ENCODE peak calls at places on chromosomes 6 and 20, in ten cellular contexts. One of them, this sample, is unnamed.

GRCh38 chr6:160088774-160089533 is 32.7 kb upstream of the SLC22A1 start:
- DNase-seq in HCT116: no peak
- DNase-seq in foreskin fibroblast: no peak
- DNase-seq in iPS DF 6.9: no peak
- DNase-seq in H7: no peak
- DNase-seq in endodermal cell: peak
- DNase-seq in neuronal stem cell: no peak
- DNase-seq in HT1080: no peak
- DNase-seq in Calu3: no peak
- DNase-seq in effector CD4-positive, alpha-beta T cell: no peak
- DNase-seq in this sample: no peak

GRCh38 chr6:133705071-133705470 is 183.8 kb upstream of the TCF21 start:
- DNase-seq in HCT116: no peak
- DNase-seq in foreskin fibroblast: peak
- DNase-seq in iPS DF 6.9: no peak
- DNase-seq in H7: no peak
- DNase-seq in endodermal cell: no peak
- DNase-seq in neuronal stem cell: no peak
- DNase-seq in HT1080: peak
- DNase-seq in Calu3: no peak
- DNase-seq in effector CD4-positive, alpha-beta T cell: no peak
- DNase-seq in this sample: no peak

GRCh38 chr6:132007474-132008190 is 56.5 kb upstream of the CCN2 start:
- DNase-seq in HCT116: no peak
- DNase-seq in foreskin fibroblast: peak
- DNase-seq in iPS DF 6.9: no peak
- DNase-seq in H7: no peak
- DNase-seq in endodermal cell: no peak
- DNase-seq in neuronal stem cell: no peak
- DNase-seq in HT1080: peak
- DNase-seq in Calu3: no peak
- DNase-seq in effector CD4-positive, alpha-beta T cell: no peak
- DNase-seq in this sample: no peak

GRCh38 chr6:42021847-42022754 is 28.2 kb upstream of the TAF8 start:
- DNase-seq in HCT116: no peak
- DNase-seq in foreskin fibroblast: no peak
- DNase-seq in iPS DF 6.9: no peak
- DNase-seq in H7: peak
- DNase-seq in endodermal cell: no peak
- DNase-seq in neuronal stem cell: no peak
- DNase-seq in HT1080: no peak
- DNase-seq in Calu3: no peak
- DNase-seq in effector CD4-positive, alpha-beta T cell: peak
- DNase-seq in this sample: peak

GRCh38 chr6:14243617-14244016 is 126.0 kb downstream of the CD83 start:
- DNase-seq in HCT116: no peak
- DNase-seq in foreskin fibroblast: no peak
- DNase-seq in iPS DF 6.9: no peak
- DNase-seq in H7: no peak
- DNase-seq in endodermal cell: peak
- DNase-seq in neuronal stem cell: no peak
- DNase-seq in HT1080: no peak
- DNase-seq in Calu3: no peak
- DNase-seq in effector CD4-positive, alpha-beta T cell: no peak
- DNase-seq in this sample: no peak

GRCh38 chr6:12343440-12344162 is 53.4 kb downstream of the EDN1 start:
- DNase-seq in HCT116: no peak
- DNase-seq in foreskin fibroblast: no peak
- DNase-seq in iPS DF 6.9: no peak
- DNase-seq in H7: no peak
- DNase-seq in endodermal cell: no peak
- DNase-seq in neuronal stem cell: no peak
- DNase-seq in HT1080: no peak
- DNase-seq in Calu3: peak
- DNase-seq in effector CD4-positive, alpha-beta T cell: no peak
- DNase-seq in this sample: no peak

GRCh38 chr6:47168176-47168575 is 126.0 kb upstream of the ADGRF1 start:
- DNase-seq in HCT116: peak
- DNase-seq in foreskin fibroblast: peak
- DNase-seq in iPS DF 6.9: no peak
- DNase-seq in H7: no peak
- DNase-seq in endodermal cell: peak
- DNase-seq in neuronal stem cell: no peak
- DNase-seq in HT1080: peak
- DNase-seq in Calu3: peak
- DNase-seq in effector CD4-positive, alpha-beta T cell: no peak
- DNase-seq in this sample: no peak

GRCh38 chr6:53437557-53438202 is 88.9 kb upstream of the ELOVL5 start:
- DNase-seq in HCT116: peak
- DNase-seq in foreskin fibroblast: peak
- DNase-seq in iPS DF 6.9: peak
- DNase-seq in H7: peak
- DNase-seq in endodermal cell: peak
- DNase-seq in neuronal stem cell: peak
- DNase-seq in HT1080: peak
- DNase-seq in Calu3: peak
- DNase-seq in effector CD4-positive, alpha-beta T cell: no peak
- DNase-seq in this sample: no peak

GRCh38 chr20:58718121-58718563 is 25.5 kb downstream of the NPEPL1 start:
- DNase-seq in HCT116: no peak
- DNase-seq in foreskin fibroblast: no peak
- DNase-seq in iPS DF 6.9: no peak
- DNase-seq in H7: peak
- DNase-seq in endodermal cell: peak
- DNase-seq in neuronal stem cell: no peak
- DNase-seq in HT1080: no peak
- DNase-seq in Calu3: no peak
- DNase-seq in effector CD4-positive, alpha-beta T cell: no peak
- DNase-seq in this sample: no peak

GRCh38 chr20:20386192-20386591 is 18.3 kb downstream of the INSM1 start:
- DNase-seq in HCT116: no peak
- DNase-seq in foreskin fibroblast: no peak
- DNase-seq in iPS DF 6.9: no peak
- DNase-seq in H7: no peak
- DNase-seq in endodermal cell: no peak
- DNase-seq in neuronal stem cell: no peak
- DNase-seq in HT1080: no peak
- DNase-seq in Calu3: no peak
- DNase-seq in effector CD4-positive, alpha-beta T cell: no peak
- DNase-seq in this sample: no peak

GRCh38 chr6:133502451-133503259 is 261.5 kb downstream of the EYA4 start:
- DNase-seq in HCT116: no peak
- DNase-seq in foreskin fibroblast: peak
- DNase-seq in iPS DF 6.9: no peak
- DNase-seq in H7: no peak
- DNase-seq in endodermal cell: no peak
- DNase-seq in neuronal stem cell: no peak
- DNase-seq in HT1080: peak
- DNase-seq in Calu3: no peak
- DNase-seq in effector CD4-positive, alpha-beta T cell: no peak
- DNase-seq in this sample: no peak

GRCh38 chr6:79984261-79984660 is 20.2 kb upstream of the TTK start:
- DNase-seq in HCT116: peak
- DNase-seq in foreskin fibroblast: no peak
- DNase-seq in iPS DF 6.9: no peak
- DNase-seq in H7: peak
- DNase-seq in endodermal cell: peak
- DNase-seq in neuronal stem cell: no peak
- DNase-seq in HT1080: peak
- DNase-seq in Calu3: peak
- DNase-seq in effector CD4-positive, alpha-beta T cell: no peak
- DNase-seq in this sample: no peak

GRCh38 chr6:75893776-75894152 is 144.7 kb downstream of the MYO6 start:
- DNase-seq in HCT116: no peak
- DNase-seq in foreskin fibroblast: no peak
- DNase-seq in iPS DF 6.9: no peak
- DNase-seq in H7: peak
- DNase-seq in endodermal cell: no peak
- DNase-seq in neuronal stem cell: no peak
- DNase-seq in HT1080: no peak
- DNase-seq in Calu3: no peak
- DNase-seq in effector CD4-positive, alpha-beta T cell: no peak
- DNase-seq in this sample: no peak

GRCh38 chr6:77876300-77876699 is 223.5 kb downstream of the MEI4 start:
- DNase-seq in HCT116: no peak
- DNase-seq in foreskin fibroblast: no peak
- DNase-seq in iPS DF 6.9: no peak
- DNase-seq in H7: no peak
- DNase-seq in endodermal cell: no peak
- DNase-seq in neuronal stem cell: no peak
- DNase-seq in HT1080: peak
- DNase-seq in Calu3: no peak
- DNase-seq in effector CD4-positive, alpha-beta T cell: no peak
- DNase-seq in this sample: no peak

GRCh38 chr20:35319206-35320197 is 27.3 kb upstream of the FAM83C start:
- DNase-seq in HCT116: no peak
- DNase-seq in foreskin fibroblast: peak
- DNase-seq in iPS DF 6.9: no peak
- DNase-seq in H7: no peak
- DNase-seq in endodermal cell: no peak
- DNase-seq in neuronal stem cell: no peak
- DNase-seq in HT1080: peak
- DNase-seq in Calu3: no peak
- DNase-seq in effector CD4-positive, alpha-beta T cell: no peak
- DNase-seq in this sample: no peak

GRCh38 chr6:14540859-14541540 is 423.4 kb downstream of the CD83 start:
- DNase-seq in HCT116: no peak
- DNase-seq in foreskin fibroblast: no peak
- DNase-seq in iPS DF 6.9: no peak
- DNase-seq in H7: peak
- DNase-seq in endodermal cell: no peak
- DNase-seq in neuronal stem cell: peak
- DNase-seq in HT1080: no peak
- DNase-seq in Calu3: no peak
- DNase-seq in effector CD4-positive, alpha-beta T cell: no peak
- DNase-seq in this sample: no peak

GRCh38 chr20:10555865-10556308 is 117.9 kb downstream of the JAG1 start:
- DNase-seq in HCT116: no peak
- DNase-seq in foreskin fibroblast: peak
- DNase-seq in iPS DF 6.9: no peak
- DNase-seq in H7: no peak
- DNase-seq in endodermal cell: no peak
- DNase-seq in neuronal stem cell: no peak
- DNase-seq in HT1080: peak
- DNase-seq in Calu3: no peak
- DNase-seq in effector CD4-positive, alpha-beta T cell: no peak
- DNase-seq in this sample: no peak

GRCh38 chr20:9079038-9079731 is 10.3 kb downstream of the PLCB4 start:
- DNase-seq in HCT116: no peak
- DNase-seq in foreskin fibroblast: no peak
- DNase-seq in iPS DF 6.9: no peak
- DNase-seq in H7: no peak
- DNase-seq in endodermal cell: no peak
- DNase-seq in neuronal stem cell: no peak
- DNase-seq in HT1080: no peak
- DNase-seq in Calu3: no peak
- DNase-seq in effector CD4-positive, alpha-beta T cell: no peak
- DNase-seq in this sample: no peak

GRCh38 chr6:162917506-162917905 is 189.7 kb downstream of the PACRG start:
- DNase-seq in HCT116: no peak
- DNase-seq in foreskin fibroblast: peak
- DNase-seq in iPS DF 6.9: no peak
- DNase-seq in H7: no peak
- DNase-seq in endodermal cell: no peak
- DNase-seq in neuronal stem cell: no peak
- DNase-seq in HT1080: peak
- DNase-seq in Calu3: no peak
- DNase-seq in effector CD4-positive, alpha-beta T cell: no peak
- DNase-seq in this sample: no peak

GRCh38 chr6:152146385-152146784 is 338.9 kb downstream of the ESR1 start:
- DNase-seq in HCT116: no peak
- DNase-seq in foreskin fibroblast: peak
- DNase-seq in iPS DF 6.9: no peak
- DNase-seq in H7: no peak
- DNase-seq in endodermal cell: no peak
- DNase-seq in neuronal stem cell: no peak
- DNase-seq in HT1080: peak
- DNase-seq in Calu3: no peak
- DNase-seq in effector CD4-positive, alpha-beta T cell: no peak
- DNase-seq in this sample: no peak

GRCh38 chr6:170177383-170178265 is 113.3 kb downstream of the DLL1 start:
- DNase-seq in HCT116: no peak
- DNase-seq in foreskin fibroblast: no peak
- DNase-seq in iPS DF 6.9: no peak
- DNase-seq in H7: peak
- DNase-seq in endodermal cell: peak
- DNase-seq in neuronal stem cell: no peak
- DNase-seq in HT1080: no peak
- DNase-seq in Calu3: no peak
- DNase-seq in effector CD4-positive, alpha-beta T cell: no peak
- DNase-seq in this sample: no peak

This sample was measured in stimulated activated naive CD4-positive, alpha-beta T cell.